ENCODE peak calls at places on chromosomes 1 and 21, in five cellular contexts. One of them, this sample, is unnamed.

GRCh38 chr1:155297431-155297830 is 3.8 kb downstream of the PKLR start:
- DNase-seq in stomach: no peak
- DNase-seq in upper lobe of left lung: no peak
- DNase-seq in spleen: no peak
- DNase-seq in heart left ventricle: no peak
- DNase-seq in this sample: no peak

GRCh38 chr1:39104158-39105060 is 78.3 kb downstream of the NDUFS5 start:
- DNase-seq in stomach: no peak
- DNase-seq in heart left ventricle: no peak
- DNase-seq in spleen: no peak
- DNase-seq in upper lobe of left lung: no peak
- DNase-seq in this sample: no peak

GRCh38 chr21:41610042-41610839 is 102.3 kb upstream of the TMPRSS2 start:
- DNase-seq in heart left ventricle: no peak
- DNase-seq in spleen: no peak
- DNase-seq in upper lobe of left lung: no peak
- DNase-seq in stomach: peak
- DNase-seq in this sample: no peak

GRCh38 chr21:39788383-39788782 is 43.4 kb downstream of the IGSF5 start:
- DNase-seq in heart left ventricle: peak
- DNase-seq in stomach: peak
- DNase-seq in upper lobe of left lung: peak
- DNase-seq in spleen: peak
- DNase-seq in this sample: no peak

GRCh38 chr1:74180490-74180889 is 17.5 kb downstream of the LRRIQ3 start:
- DNase-seq in heart left ventricle: no peak
- DNase-seq in spleen: no peak
- DNase-seq in stomach: no peak
- DNase-seq in upper lobe of left lung: no peak
- DNase-seq in this sample: no peak

GRCh38 chr1:167797005-167797404 is 75.2 kb downstream of the MPZL1 start:
- DNase-seq in upper lobe of left lung: no peak
- DNase-seq in spleen: no peak
- DNase-seq in stomach: peak
- DNase-seq in heart left ventricle: peak
- DNase-seq in this sample: peak

GRCh38 chr1:6093611-6094010 is 47.9 kb downstream of the KCNAB2 start:
- DNase-seq in heart left ventricle: peak
- DNase-seq in upper lobe of left lung: peak
- DNase-seq in spleen: no peak
- DNase-seq in stomach: no peak
- DNase-seq in this sample: no peak

GRCh38 chr1:145926706-145927072 is 595 bp downstream of the RBM8A start:
- DNase-seq in spleen: no peak
- DNase-seq in upper lobe of left lung: no peak
- DNase-seq in stomach: no peak
- DNase-seq in heart left ventricle: no peak
- DNase-seq in this sample: no peak

GRCh38 chr1:9767964-9768668 is 55.6 kb downstream of the CLSTN1 start:
- DNase-seq in spleen: peak
- DNase-seq in stomach: no peak
- DNase-seq in heart left ventricle: no peak
- DNase-seq in upper lobe of left lung: no peak
- DNase-seq in this sample: no peak

GRCh38 chr1:210260087-210260486 is 27.5 kb downstream of the SERTAD4 start:
- DNase-seq in upper lobe of left lung: no peak
- DNase-seq in stomach: no peak
- DNase-seq in spleen: no peak
- DNase-seq in heart left ventricle: no peak
- DNase-seq in this sample: no peak

GRCh38 chr1:17735791-17736190 is 19.3 kb upstream of the ACTL8 start:
- DNase-seq in upper lobe of left lung: no peak
- DNase-seq in spleen: no peak
- DNase-seq in heart left ventricle: peak
- DNase-seq in stomach: no peak
- DNase-seq in this sample: no peak

GRCh38 chr1:31203215-31203614 is 36.5 kb downstream of the NKAIN1 start:
- DNase-seq in stomach: no peak
- DNase-seq in upper lobe of left lung: no peak
- DNase-seq in spleen: no peak
- DNase-seq in heart left ventricle: no peak
- DNase-seq in this sample: no peak

GRCh38 chr1:154593390-154593789 is 14.6 kb downstream of the ADAR start:
- DNase-seq in heart left ventricle: no peak
- DNase-seq in spleen: no peak
- DNase-seq in upper lobe of left lung: no peak
- DNase-seq in stomach: no peak
- DNase-seq in this sample: no peak

GRCh38 chr1:189356206-189356605 is 1121.5 kb downstream of the BRINP3 start:
- DNase-seq in heart left ventricle: no peak
- DNase-seq in stomach: no peak
- DNase-seq in spleen: no peak
- DNase-seq in upper lobe of left lung: no peak
- DNase-seq in this sample: no peak

GRCh38 chr1:59404725-59405124 is 107.8 kb downstream of the FGGY start:
- DNase-seq in spleen: no peak
- DNase-seq in upper lobe of left lung: no peak
- DNase-seq in stomach: no peak
- DNase-seq in heart left ventricle: no peak
- DNase-seq in this sample: no peak

DNA sequence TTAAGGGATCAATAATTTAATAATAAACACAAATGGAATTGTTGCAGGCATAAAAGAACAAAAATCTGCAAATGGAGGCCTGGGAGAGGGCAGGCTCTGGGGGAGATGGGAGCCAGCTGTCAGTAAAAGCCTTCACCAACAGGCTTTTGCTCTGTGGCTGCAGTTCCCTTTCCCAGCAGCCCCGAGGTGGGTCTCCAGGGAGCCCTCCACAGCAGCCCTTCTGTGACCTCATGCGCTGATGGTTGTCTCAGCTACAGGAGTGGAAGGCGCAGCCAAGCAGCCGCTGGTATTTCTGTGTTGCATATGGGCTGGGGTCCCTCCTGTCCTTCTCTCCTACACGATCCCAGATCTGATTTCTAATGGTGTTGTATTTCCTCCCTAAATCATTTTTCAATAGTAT is 42.4 kb upstream of the SCCPDH start:
- DNase-seq in spleen: no peak
- DNase-seq in stomach: no peak
- DNase-seq in heart left ventricle: peak
- DNase-seq in upper lobe of left lung: no peak
- DNase-seq in this sample: no peak
- H3K4me3 ChIP-seq in spleen: no peak
- H3K4me3 ChIP-seq in stomach: no peak
- H3K4me3 ChIP-seq in heart left ventricle: no peak
- H3K4me3 ChIP-seq in upper lobe of left lung: no peak
- H3K4me3 ChIP-seq in this sample: no peak

GRCh38 chr1:43944860-43945259 is 1.9 kb upstream of the IPO13 start:
- DNase-seq in upper lobe of left lung: no peak
- DNase-seq in heart left ventricle: no peak
- DNase-seq in spleen: no peak
- DNase-seq in stomach: no peak
- DNase-seq in this sample: no peak

GRCh38 chr1:43947061-43947889 is 525 bp downstream of the IPO13 start:
- DNase-seq in stomach: no peak
- DNase-seq in spleen: peak
- DNase-seq in upper lobe of left lung: peak
- DNase-seq in heart left ventricle: no peak
- DNase-seq in this sample: no peak

GRCh38 chr1:43945898-43946243 is 879 bp upstream of the IPO13 start:
- DNase-seq in stomach: no peak
- DNase-seq in upper lobe of left lung: no peak
- DNase-seq in heart left ventricle: peak
- DNase-seq in spleen: no peak
- DNase-seq in this sample: no peak

GRCh38 chr1:43947890-43948437 is 1.2 kb downstream of the IPO13 start:
- DNase-seq in upper lobe of left lung: no peak
- DNase-seq in spleen: no peak
- DNase-seq in stomach: no peak
- DNase-seq in heart left ventricle: no peak
- DNase-seq in this sample: no peak

DNA sequence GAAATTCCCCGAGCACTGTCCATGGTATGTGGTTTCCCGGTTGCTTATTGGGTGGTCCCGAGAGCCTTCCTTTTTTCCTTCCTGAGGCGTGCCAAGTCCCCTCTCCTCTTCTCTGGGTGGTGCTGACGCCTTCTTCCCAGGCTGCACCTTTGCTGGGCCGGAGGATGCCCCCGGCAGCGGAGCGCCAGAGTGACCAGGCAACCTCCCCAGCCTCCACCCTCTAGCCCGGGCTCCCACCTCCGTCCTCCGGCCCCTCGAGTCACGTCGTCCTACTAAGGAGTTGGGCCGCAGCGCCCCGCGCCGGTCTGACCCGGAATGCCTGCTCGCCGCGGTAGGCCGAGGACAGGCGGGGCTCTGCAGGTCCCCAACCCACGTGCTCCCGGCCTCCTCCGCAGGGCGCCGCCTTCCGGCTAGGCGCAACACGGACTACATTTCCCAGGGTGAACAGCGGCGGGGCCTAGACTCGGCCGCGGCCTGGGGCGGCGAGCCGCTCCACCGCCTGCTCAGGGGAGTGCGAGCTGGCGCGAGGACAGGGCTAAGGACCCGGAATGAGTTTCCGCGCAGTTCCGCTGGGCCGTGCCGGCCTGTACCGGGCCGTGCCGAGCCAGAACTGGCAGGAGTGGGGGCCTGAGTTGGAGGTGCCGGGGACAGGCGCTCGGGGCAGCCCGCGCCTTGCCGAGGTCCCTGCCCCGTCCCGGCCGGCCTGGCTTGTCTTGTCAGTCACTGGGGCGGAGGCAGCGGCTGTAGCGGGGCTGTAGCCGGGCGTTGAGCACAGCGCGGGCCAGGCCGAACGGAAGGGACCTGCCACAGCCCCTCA is at the start of gene IPO13:
- DNase-seq in stomach: peak
- DNase-seq in heart left ventricle: peak
- DNase-seq in spleen: peak
- DNase-seq in upper lobe of left lung: peak
- DNase-seq in this sample: peak
- TF ChIP-seq POLR2A in stomach: no peak
- TF ChIP-seq POLR2A in heart left ventricle: no peak
- TF ChIP-seq POLR2A in spleen: peak
- TF ChIP-seq POLR2A in upper lobe of left lung: peak
- TF ChIP-seq POLR2A in this sample: no peak

GRCh38 chr1:13699936-13700520 is at the start of gene PRDM2:
- DNase-seq in stomach: peak
- DNase-seq in heart left ventricle: peak
- DNase-seq in spleen: peak
- DNase-seq in upper lobe of left lung: peak
- DNase-seq in this sample: no peak
- H3K4me3 ChIP-seq in stomach: peak
- H3K4me3 ChIP-seq in heart left ventricle: peak
- H3K4me3 ChIP-seq in spleen: peak
- H3K4me3 ChIP-seq in upper lobe of left lung: peak
- H3K4me3 ChIP-seq in this sample: peak

DNA sequence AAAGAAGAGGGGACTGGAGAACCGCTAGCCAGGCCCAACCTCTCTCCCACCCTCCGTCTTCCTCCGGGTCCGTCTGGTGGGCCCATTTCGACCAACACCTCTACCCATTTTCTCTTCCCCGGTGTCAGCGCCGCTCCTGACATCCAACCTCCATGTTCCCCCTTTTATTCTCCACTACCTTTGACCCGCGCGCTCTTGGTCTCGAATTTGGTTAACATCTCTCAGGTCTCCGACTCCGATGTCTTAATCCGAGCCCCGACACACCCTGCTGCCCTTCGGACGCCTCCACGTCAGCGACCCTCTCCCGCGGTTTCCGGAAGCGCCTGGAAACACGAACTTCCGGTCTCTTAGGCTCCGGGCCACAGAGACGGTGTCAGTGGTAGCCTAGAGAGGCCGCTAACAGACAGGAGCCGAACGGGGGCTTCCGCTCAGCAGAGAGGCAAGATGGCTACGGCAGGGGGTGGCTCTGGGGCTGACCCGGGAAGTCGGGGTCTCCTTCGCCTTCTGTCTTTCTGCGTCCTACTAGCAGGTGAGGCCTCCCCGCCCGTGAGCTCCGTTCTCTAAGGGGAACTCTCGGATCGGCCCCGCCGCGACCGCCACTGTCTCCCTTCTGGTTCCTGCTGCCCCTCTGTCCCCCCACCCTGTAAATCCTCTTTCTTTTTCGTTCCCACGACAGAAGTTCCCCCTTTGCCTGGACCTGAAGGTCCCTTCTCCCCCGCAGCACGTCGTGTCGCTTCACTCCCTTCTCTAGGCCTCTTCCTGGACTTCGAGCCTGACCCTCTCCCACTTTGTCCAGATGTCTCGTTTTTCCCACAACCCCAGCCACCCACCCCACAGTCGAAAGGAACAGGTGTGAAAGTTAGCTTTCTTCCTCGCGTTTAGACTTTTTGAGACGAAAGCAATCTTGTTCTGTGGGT is at the start of the genes COPA and NCSTN:
- DNase-seq in spleen: peak
- DNase-seq in upper lobe of left lung: peak
- DNase-seq in stomach: peak
- DNase-seq in heart left ventricle: peak
- DNase-seq in this sample: peak
- TF ChIP-seq POLR2A in spleen: no peak
- TF ChIP-seq POLR2A in upper lobe of left lung: peak
- TF ChIP-seq POLR2A in stomach: no peak
- TF ChIP-seq POLR2A in heart left ventricle: peak
- TF ChIP-seq POLR2A in this sample: peak

DNA sequence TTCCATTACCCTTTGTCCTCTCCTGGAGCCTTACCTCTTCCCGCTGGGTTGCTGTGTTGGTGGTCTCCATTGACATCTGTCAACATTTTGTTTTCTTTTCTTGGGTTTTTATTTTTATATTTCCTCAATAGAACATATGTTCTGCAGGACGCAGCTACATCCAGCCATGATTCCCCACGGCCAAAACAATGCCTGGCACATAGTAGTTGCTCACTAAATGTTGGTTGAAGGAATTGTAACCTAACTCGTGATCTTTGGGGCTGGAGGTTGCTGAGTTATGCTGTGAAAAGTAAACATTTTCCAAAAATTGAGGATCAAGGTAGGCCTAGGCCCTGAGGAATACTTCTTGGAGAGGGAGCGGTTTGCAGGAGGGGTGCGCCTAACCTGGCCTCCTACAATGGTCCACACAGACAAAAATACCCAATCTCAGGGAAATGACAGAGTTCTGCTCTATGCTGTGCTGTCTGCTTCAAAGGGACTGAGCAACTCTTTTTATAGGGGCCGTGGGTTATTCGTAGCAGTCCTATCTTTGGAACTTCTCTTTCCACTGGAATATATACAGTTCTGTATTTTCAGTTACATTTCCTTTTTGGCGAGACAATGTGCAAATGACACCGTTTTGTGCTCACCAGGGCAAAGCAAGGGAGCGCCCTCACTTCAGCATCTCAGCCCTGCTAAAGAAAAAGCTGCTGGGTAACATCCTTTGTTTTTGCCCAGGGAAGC is 1.4 kb downstream of the PDPN start:
- DNase-seq in heart left ventricle: no peak
- DNase-seq in stomach: no peak
- DNase-seq in upper lobe of left lung: no peak
- DNase-seq in spleen: no peak
- DNase-seq in this sample: no peak
- H3K4me3 ChIP-seq in heart left ventricle: no peak
- H3K4me3 ChIP-seq in stomach: peak
- H3K4me3 ChIP-seq in upper lobe of left lung: no peak
- H3K4me3 ChIP-seq in spleen: no peak
- H3K4me3 ChIP-seq in this sample: peak

GRCh38 chr21:25939396-25939761 is 204.6 kb downstream of the GABPA start:
- DNase-seq in upper lobe of left lung: no peak
- DNase-seq in stomach: no peak
- DNase-seq in heart left ventricle: no peak
- DNase-seq in spleen: no peak
- DNase-seq in this sample: no peak
- TF ChIP-seq POLR2A in upper lobe of left lung: no peak
- TF ChIP-seq POLR2A in stomach: no peak
- TF ChIP-seq POLR2A in heart left ventricle: no peak
- TF ChIP-seq POLR2A in spleen: no peak
- TF ChIP-seq POLR2A in this sample: no peak

This sample was measured in vagina.